ENCODE peak calls at places on chromosomes 11 and 22, in eight cellular contexts. O is lung; C is activated T-helper 1 cell treated with anti-CD3 and anti-CD28 coated beads, Interleukin-12 subunit alpha, Interleukin-12 subunit beta, Interleukin-2, Interleukin-4 antibody, amounts not matched to agents 30 ng/mL and 10 ng/mL and 1 ng/mL, durations not matched to agents 14 hours and 24 hours and 36 hours; V is stimulated activated CD4-positive, alpha-beta T cell treated with anti-CD3 and anti-CD28 coated beads, Interleukin-12 subunit alpha, Interleukin-12 subunit beta, amount 100 ng/mL, for 24 hours; X is iris pigment epithelial cell; F is Jurkat, Clone E6-1; E is GM04503; U is NCI-H2081. Z is an unnamed sample.

GRCh38 chr11:69010361-69010891 is 2.6 kb downstream of the MRGPRF start:
- DNase-seq in O (no peak), C (no peak), V (no peak), X (no peak), F (no peak), E (no peak), U (no peak), Z (no peak)

GRCh38 chr22:23579280-23579679 is 810 bp downstream of the IGLL1 start:
- DNase-seq in O (no peak), C (no peak), V (no peak), X (no peak), F (no peak), E (no peak), U (no peak), Z (no peak)

GRCh38 chr11:71182791-71183556 is 69.4 kb downstream of the SHANK2 start:
- DNase-seq in O (no peak), C (no peak), V (no peak), X (no peak), F (no peak), E (no peak), U (no peak), Z (no peak)

GRCh38 chr11:78219493-78220217 is 30.9 kb downstream of the USP35 start:
- DNase-seq in O (no peak), C (no peak), V (no peak), X (no peak), F (no peak), E (no peak), U (no peak), Z (no peak)

GRCh38 chr22:19886605-19887250 is 32.1 kb upstream of the GNB1L start:
- DNase-seq in O (no peak), C (no peak), V (no peak), X (peak; percentile 76), F (peak; percentile 83), E (peak; percentile 82), U (no peak), Z (peak; percentile 41)

GRCh38 chr11:72617080-72617744 is 57.0 kb downstream of the PDE2A start:
- DNase-seq in O (no peak), C (no peak), V (no peak), X (no peak), F (no peak), E (no peak), U (no peak), Z (no peak)

GRCh38 chr11:68524681-68525080 is 64.1 kb downstream of the PPP6R3 start:
- DNase-seq in O (no peak), C (no peak), V (no peak), X (no peak), F (no peak), E (no peak), U (no peak), Z (no peak)

GRCh38 chr11:11841605-11842425 is at the start of gene USP47:
- DNase-seq in O (peak; percentile 94), C (peak; percentile 90), V (peak; percentile 82), X (peak; percentile 76), F (peak; percentile 66), E (no peak), U (peak; percentile 87), Z (peak; percentile 87)

GRCh38 chr22:21816787-21817496 is 50.5 kb downstream of the MAPK1 start:
- DNase-seq in O (no peak), C (peak; percentile 42), V (no peak), X (peak; percentile 95), F (peak; percentile 68), E (peak; percentile 87), U (peak; percentile 52), Z (peak; percentile 72)

GRCh38 chr11:79466411-79466810 is 25.6 kb upstream of the TENM4 start:
- DNase-seq in O (no peak), C (no peak), V (no peak), X (peak; percentile 79), F (no peak), E (peak; percentile 31), U (no peak), Z (no peak)

GRCh38 chr11:117633186-117633585 is 163.8 kb downstream of the DSCAML1 start:
- DNase-seq in O (no peak), C (no peak), V (no peak), X (no peak), F (no peak), E (no peak), U (no peak), Z (no peak)

GRCh38 chr22:33565580-33565995 is 354.7 kb downstream of the LARGE1 start:
- DNase-seq in O (no peak), C (no peak), V (no peak), X (no peak), F (no peak), E (no peak), U (no peak), Z (no peak)

GRCh38 chr11:2664331-2664730 is 35.5 kb downstream of the KCNQ1OT1 start:
- DNase-seq in O (no peak), C (no peak), V (no peak), X (no peak), F (no peak), E (no peak), U (no peak), Z (no peak)

GRCh38 chr22:47337161-47337621 is 574.7 kb downstream of the TBC1D22A start:
- DNase-seq in O (no peak), C (no peak), V (no peak), X (peak; percentile 75), F (no peak), E (peak; percentile 89), U (no peak), Z (no peak)

GRCh38 chr22:24450600-24450999 is 23.2 kb downstream of the ADORA2A start:
- DNase-seq in O (no peak), C (no peak), V (no peak), X (no peak), F (no peak), E (no peak), U (peak; percentile 88), Z (peak; percentile 66)

GRCh38 chr11:83070878-83071640 is 638 bp downstream of the RAB30 start:
- DNase-seq in O (no peak), C (peak; percentile 6), V (peak; percentile 7), X (no peak), F (no peak), E (no peak), U (peak; percentile 64), Z (no peak)

GRCh38 chr11:2156416-2157182 is 4.4 kb downstream of the INS start:
- DNase-seq in O (peak; percentile 67), C (peak; percentile 46), V (no peak), X (peak; percentile 40), F (no peak), E (no peak), U (peak; percentile 29), Z (peak; percentile 29)

GRCh38 chr11:118437046-118437735 is 899 bp downstream of the KMT2A start:
- DNase-seq in O (peak; percentile 38), C (peak; percentile 25), V (peak; percentile 19), X (peak; percentile 50), F (no peak), E (no peak), U (peak; percentile 58), Z (no peak)

GRCh38 chr22:43356881-43357280 is 13.7 kb upstream of the SCUBE1 start:
- DNase-seq in O (no peak), C (no peak), V (no peak), X (no peak), F (no peak), E (no peak), U (no peak), Z (no peak)

GRCh38 chr22:26718905-26719304 is 61.5 kb downstream of the MIAT start:
- DNase-seq in O (no peak), C (no peak), V (no peak), X (peak; percentile 94), F (no peak), E (peak; percentile 99), U (no peak), Z (no peak)

Z was measured in GDM1.